ENCODE peak calls at places on chromosome 17, in seven cellular contexts. One of them, this sample, is unnamed.

GRCh38 chr17:57311281-57312216 is 55.2 kb downstream of the MSI2 start:
- DNase-seq in right lobe of liver: no peak
- DNase-seq in OCI-LY7: no peak
- DNase-seq in stomach: peak
- DNase-seq in colonic mucosa: peak
- DNase-seq in uterus: no peak
- DNase-seq in dorsolateral prefrontal cortex: no peak
- DNase-seq in this sample: no peak

GRCh38 chr17:16872836-16873653 is 98.9 kb downstream of the TNFRSF13B start:
- DNase-seq in colonic mucosa: peak
- DNase-seq in uterus: peak
- DNase-seq in dorsolateral prefrontal cortex: peak
- DNase-seq in right lobe of liver: peak
- DNase-seq in OCI-LY7: peak
- DNase-seq in stomach: peak
- DNase-seq in this sample: no peak

GRCh38 chr17:17957584-17957916 is 14.7 kb downstream of the TOM1L2 start:
- DNase-seq in stomach: no peak
- DNase-seq in right lobe of liver: no peak
- DNase-seq in colonic mucosa: no peak
- DNase-seq in uterus: no peak
- DNase-seq in dorsolateral prefrontal cortex: no peak
- DNase-seq in OCI-LY7: no peak
- DNase-seq in this sample: no peak

GRCh38 chr17:12691173-12691572 is 25.5 kb downstream of the MYOCD start:
- DNase-seq in colonic mucosa: no peak
- DNase-seq in stomach: no peak
- DNase-seq in right lobe of liver: no peak
- DNase-seq in OCI-LY7: no peak
- DNase-seq in uterus: peak
- DNase-seq in dorsolateral prefrontal cortex: no peak
- DNase-seq in this sample: no peak

GRCh38 chr17:56110463-56111138 is 42.7 kb upstream of the ANKFN1 start:
- DNase-seq in colonic mucosa: peak
- DNase-seq in dorsolateral prefrontal cortex: no peak
- DNase-seq in right lobe of liver: no peak
- DNase-seq in stomach: peak
- DNase-seq in uterus: no peak
- DNase-seq in OCI-LY7: no peak
- DNase-seq in this sample: no peak

GRCh38 chr17:21174719-21175118 is 39.2 kb downstream of the TMEM11 start:
- DNase-seq in colonic mucosa: no peak
- DNase-seq in OCI-LY7: no peak
- DNase-seq in uterus: peak
- DNase-seq in stomach: peak
- DNase-seq in dorsolateral prefrontal cortex: no peak
- DNase-seq in right lobe of liver: peak
- DNase-seq in this sample: no peak

GRCh38 chr17:49739662-49740271 is 24.2 kb downstream of the FAM117A start:
- DNase-seq in right lobe of liver: peak
- DNase-seq in OCI-LY7: peak
- DNase-seq in stomach: peak
- DNase-seq in uterus: peak
- DNase-seq in colonic mucosa: peak
- DNase-seq in dorsolateral prefrontal cortex: no peak
- DNase-seq in this sample: peak

GRCh38 chr17:42247734-42248133 is 28.5 kb downstream of the STAT5B start:
- DNase-seq in dorsolateral prefrontal cortex: no peak
- DNase-seq in colonic mucosa: no peak
- DNase-seq in stomach: no peak
- DNase-seq in uterus: no peak
- DNase-seq in OCI-LY7: no peak
- DNase-seq in right lobe of liver: no peak
- DNase-seq in this sample: no peak

GRCh38 chr17:6177941-6178694 is 107.9 kb downstream of the WSCD1 start:
- DNase-seq in OCI-LY7: no peak
- DNase-seq in stomach: no peak
- DNase-seq in colonic mucosa: no peak
- DNase-seq in right lobe of liver: no peak
- DNase-seq in uterus: no peak
- DNase-seq in dorsolateral prefrontal cortex: no peak
- DNase-seq in this sample: no peak

GRCh38 chr17:45247429-45248131 is 14.3 kb downstream of the SPATA32 start:
- DNase-seq in colonic mucosa: peak
- DNase-seq in stomach: peak
- DNase-seq in OCI-LY7: peak
- DNase-seq in dorsolateral prefrontal cortex: peak
- DNase-seq in uterus: peak
- DNase-seq in right lobe of liver: peak
- DNase-seq in this sample: peak

GRCh38 chr17:11738151-11738550 is 139.9 kb downstream of the DNAH9 start:
- DNase-seq in stomach: no peak
- DNase-seq in uterus: no peak
- DNase-seq in right lobe of liver: no peak
- DNase-seq in OCI-LY7: no peak
- DNase-seq in colonic mucosa: no peak
- DNase-seq in dorsolateral prefrontal cortex: no peak
- DNase-seq in this sample: no peak

GRCh38 chr17:64180674-64181073 is 50.7 kb upstream of the ERN1 start:
- DNase-seq in stomach: no peak
- DNase-seq in colonic mucosa: no peak
- DNase-seq in OCI-LY7: no peak
- DNase-seq in right lobe of liver: no peak
- DNase-seq in uterus: peak
- DNase-seq in dorsolateral prefrontal cortex: no peak
- DNase-seq in this sample: no peak

GRCh38 chr17:62627219-62627903 is at the start of gene MRC2:
- DNase-seq in uterus: peak
- DNase-seq in dorsolateral prefrontal cortex: no peak
- DNase-seq in right lobe of liver: no peak
- DNase-seq in stomach: no peak
- DNase-seq in colonic mucosa: peak
- DNase-seq in OCI-LY7: no peak
- DNase-seq in this sample: peak

GRCh38 chr17:18860161-18860972 is 2.4 kb downstream of the PRPSAP2 start:
- DNase-seq in uterus: no peak
- DNase-seq in colonic mucosa: peak
- DNase-seq in right lobe of liver: no peak
- DNase-seq in OCI-LY7: no peak
- DNase-seq in dorsolateral prefrontal cortex: no peak
- DNase-seq in stomach: no peak
- DNase-seq in this sample: no peak

GRCh38 chr17:66976781-66977201 is 12.3 kb downstream of the CACNG4 start:
- DNase-seq in stomach: no peak
- DNase-seq in dorsolateral prefrontal cortex: peak
- DNase-seq in colonic mucosa: no peak
- DNase-seq in right lobe of liver: no peak
- DNase-seq in uterus: no peak
- DNase-seq in OCI-LY7: no peak
- DNase-seq in this sample: no peak

GRCh38 chr17:11028349-11028748 is 190.5 kb upstream of the PIRT start:
- DNase-seq in OCI-LY7: no peak
- DNase-seq in uterus: no peak
- DNase-seq in dorsolateral prefrontal cortex: no peak
- DNase-seq in right lobe of liver: no peak
- DNase-seq in stomach: no peak
- DNase-seq in colonic mucosa: no peak
- DNase-seq in this sample: no peak

GRCh38 chr17:78127240-78127887 is 1.2 kb downstream of the TMC6 start:
- DNase-seq in dorsolateral prefrontal cortex: peak
- DNase-seq in stomach: peak
- DNase-seq in OCI-LY7: peak
- DNase-seq in right lobe of liver: peak
- DNase-seq in colonic mucosa: peak
- DNase-seq in uterus: no peak
- DNase-seq in this sample: peak

GRCh38 chr17:35973333-35974260 is 7.7 kb downstream of the CCL16 start:
- DNase-seq in OCI-LY7: no peak
- DNase-seq in stomach: no peak
- DNase-seq in right lobe of liver: peak
- DNase-seq in colonic mucosa: peak
- DNase-seq in dorsolateral prefrontal cortex: no peak
- DNase-seq in uterus: no peak
- DNase-seq in this sample: peak

GRCh38 chr17:45162022-45162687 is 480 bp downstream of the HEXIM2 start:
- DNase-seq in stomach: no peak
- DNase-seq in right lobe of liver: peak
- DNase-seq in OCI-LY7: no peak
- DNase-seq in colonic mucosa: no peak
- DNase-seq in uterus: no peak
- DNase-seq in dorsolateral prefrontal cortex: no peak
- DNase-seq in this sample: peak

GRCh38 chr17:51524524-51524923 is 264.2 kb downstream of the UTP18 start:
- DNase-seq in uterus: no peak
- DNase-seq in right lobe of liver: no peak
- DNase-seq in colonic mucosa: no peak
- DNase-seq in stomach: no peak
- DNase-seq in dorsolateral prefrontal cortex: no peak
- DNase-seq in OCI-LY7: no peak
- DNase-seq in this sample: no peak

GRCh38 chr17:19647697-19648474 is 665 bp upstream of the ALDH3A2 start:
- DNase-seq in dorsolateral prefrontal cortex: peak
- DNase-seq in stomach: peak
- DNase-seq in right lobe of liver: peak
- DNase-seq in uterus: peak
- DNase-seq in OCI-LY7: peak
- DNase-seq in colonic mucosa: peak
- DNase-seq in this sample: peak

GRCh38 chr17:43105146-43105545 is 20.0 kb downstream of the BRCA1 start:
- DNase-seq in OCI-LY7: no peak
- DNase-seq in right lobe of liver: no peak
- DNase-seq in colonic mucosa: no peak
- DNase-seq in uterus: no peak
- DNase-seq in dorsolateral prefrontal cortex: no peak
- DNase-seq in stomach: no peak
- DNase-seq in this sample: no peak

GRCh38 chr17:32876414-32877163 is at the start of gene MYO1D:
- DNase-seq in dorsolateral prefrontal cortex: no peak
- DNase-seq in stomach: peak
- DNase-seq in right lobe of liver: peak
- DNase-seq in OCI-LY7: peak
- DNase-seq in uterus: peak
- DNase-seq in colonic mucosa: peak
- DNase-seq in this sample: peak
- TF ChIP-seq CTCF in dorsolateral prefrontal cortex: peak
- TF ChIP-seq CTCF in stomach: no peak
- TF ChIP-seq CTCF in right lobe of liver: peak
- TF ChIP-seq CTCF in OCI-LY7: peak
- TF ChIP-seq CTCF in uterus: peak
- TF ChIP-seq CTCF in colonic mucosa: peak
- TF ChIP-seq CTCF in this sample: no peak

DNA sequence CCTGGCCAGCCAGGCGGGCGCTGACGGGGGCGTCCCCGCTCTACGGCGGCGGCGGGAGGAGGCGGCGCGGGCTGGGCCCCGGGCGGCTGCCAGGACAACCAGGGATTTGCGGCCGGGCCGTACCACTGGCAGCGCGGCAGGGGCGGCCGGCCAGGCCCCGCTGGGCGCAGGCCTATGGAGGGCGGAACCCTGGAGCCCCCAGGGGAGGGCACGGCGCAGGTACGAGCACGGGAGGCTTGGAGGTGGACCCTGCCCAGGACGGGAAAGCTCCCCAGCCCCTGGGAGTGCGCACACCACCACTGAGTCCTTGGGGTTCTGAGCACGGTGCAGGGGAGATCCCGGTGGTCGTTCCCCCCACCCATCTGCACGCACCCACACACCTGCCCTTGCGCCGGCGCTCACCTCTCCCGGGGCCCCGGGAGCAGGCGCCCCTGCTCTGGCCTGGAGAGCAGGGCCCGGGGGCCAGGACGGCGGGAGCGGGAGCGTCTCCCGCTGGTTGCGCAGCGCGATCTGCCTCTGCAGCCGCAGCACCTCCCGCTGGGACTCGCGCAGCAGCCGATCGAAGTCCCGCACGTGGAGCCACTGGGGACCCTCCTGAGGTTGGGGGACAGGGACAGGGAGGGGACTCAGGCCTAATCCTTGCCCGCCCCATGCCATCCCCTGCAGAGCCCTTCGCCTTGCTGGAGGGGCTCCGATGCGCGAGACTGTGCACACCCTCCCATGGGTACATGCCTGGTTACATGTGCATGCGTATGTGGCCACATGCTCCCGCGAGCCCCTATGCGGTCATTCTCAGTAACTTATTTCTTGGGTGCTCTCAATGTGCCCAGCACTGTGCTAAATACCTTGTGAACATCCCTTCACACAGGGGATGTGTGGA is 3.9 kb downstream of the TSPOAP1 start:
- DNase-seq in uterus: peak
- DNase-seq in dorsolateral prefrontal cortex: no peak
- DNase-seq in colonic mucosa: no peak
- DNase-seq in right lobe of liver: no peak
- DNase-seq in stomach: peak
- DNase-seq in OCI-LY7: no peak
- DNase-seq in this sample: no peak
- H3K4me3 ChIP-seq in uterus: peak
- H3K4me3 ChIP-seq in dorsolateral prefrontal cortex: peak
- H3K4me3 ChIP-seq in colonic mucosa: peak
- H3K4me3 ChIP-seq in right lobe of liver: peak
- H3K4me3 ChIP-seq in stomach: peak
- H3K4me3 ChIP-seq in OCI-LY7: no peak
- H3K4me3 ChIP-seq in this sample: peak

GRCh38 chr17:81608082-81608481 is 28.8 kb downstream of the NPLOC4 start:
- DNase-seq in right lobe of liver: no peak
- DNase-seq in OCI-LY7: no peak
- DNase-seq in dorsolateral prefrontal cortex: no peak
- DNase-seq in stomach: no peak
- DNase-seq in uterus: no peak
- DNase-seq in colonic mucosa: no peak
- DNase-seq in this sample: no peak
- H3K27ac ChIP-seq in right lobe of liver: no peak
- H3K27ac ChIP-seq in OCI-LY7: no peak
- H3K27ac ChIP-seq in dorsolateral prefrontal cortex: no peak
- H3K27ac ChIP-seq in stomach: no peak
- H3K27ac ChIP-seq in uterus: no peak
- H3K27ac ChIP-seq in colonic mucosa: no peak
- H3K27ac ChIP-seq in this sample: no peak

DNA sequence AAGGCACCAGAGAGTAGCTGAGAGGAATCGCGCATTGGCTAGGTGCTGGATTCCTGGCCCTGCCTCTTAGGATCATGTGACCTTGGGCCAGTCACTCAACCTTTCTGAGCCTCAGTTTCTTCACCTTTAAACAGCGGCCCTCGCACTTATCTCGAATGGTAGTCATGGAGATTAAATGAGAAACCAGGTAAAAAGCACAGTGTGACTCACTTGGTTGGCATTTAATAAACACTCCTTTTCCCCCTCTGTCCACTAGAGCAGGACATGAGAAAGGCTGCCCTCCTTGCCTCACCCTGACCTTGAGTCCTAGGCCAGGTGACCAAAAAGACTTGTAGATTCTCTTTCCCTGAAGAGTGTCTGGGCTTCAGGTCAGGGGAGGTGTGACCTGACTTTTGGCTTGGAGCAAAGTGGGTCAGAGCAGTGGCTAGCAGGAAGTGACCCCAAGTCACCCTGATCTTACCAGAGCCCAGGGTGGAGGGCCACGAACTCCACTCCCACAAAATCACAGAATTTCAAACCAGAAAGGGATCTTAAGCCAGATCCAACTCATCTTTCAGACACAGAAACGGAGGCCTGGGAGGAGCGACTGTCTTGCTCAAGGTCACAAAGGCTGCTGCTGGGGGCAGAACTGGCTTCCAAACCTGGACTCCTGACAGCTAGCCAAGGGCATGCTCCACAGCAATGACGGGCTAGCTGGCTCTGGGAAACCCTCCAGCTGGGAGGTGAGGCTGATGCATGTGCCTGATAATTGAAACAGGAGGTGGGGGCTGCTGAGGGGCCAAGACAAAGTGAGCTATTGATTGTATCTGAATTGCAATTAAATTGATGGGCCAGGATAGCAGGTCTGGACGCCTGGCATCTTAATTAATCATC is 65.2 kb downstream of the PIPOX start:
- DNase-seq in colonic mucosa: no peak
- DNase-seq in dorsolateral prefrontal cortex: no peak
- DNase-seq in uterus: no peak
- DNase-seq in right lobe of liver: peak
- DNase-seq in stomach: peak
- DNase-seq in OCI-LY7: no peak
- DNase-seq in this sample: peak
- TF ChIP-seq CTCF in colonic mucosa: no peak
- TF ChIP-seq CTCF in dorsolateral prefrontal cortex: no peak
- TF ChIP-seq CTCF in uterus: no peak
- TF ChIP-seq CTCF in right lobe of liver: peak
- TF ChIP-seq CTCF in stomach: no peak
- TF ChIP-seq CTCF in OCI-LY7: no peak
- TF ChIP-seq CTCF in this sample: no peak

This sample was measured in heart left ventricle.